ENCODE peak calls at places on chromosome 14, in seven cellular contexts. A, T, H, M, K, F and U are unnamed samples.

GRCh38 chr14:68418192-68419118 is 374.4 kb downstream of the ZFP36L1 start:
- DNase-seq in T (no peak), A (no peak), H (no peak), M (no peak), F (no peak), K (no peak), U (no peak)

GRCh38 chr14:60654303-60654925 is 5.1 kb upstream of the SIX1 start:
- DNase-seq in M (no peak), T (no peak), H (no peak), K (no peak), A (no peak), F (peak), U (no peak)

GRCh38 chr14:94303111-94303510 is 10.0 kb upstream of the SERPINA10 start:
- DNase-seq in H (no peak), T (no peak), F (no peak), M (no peak), A (no peak), K (no peak), U (no peak)

GRCh38 chr14:87630808-87631207 is 362.2 kb downstream of the GALC start:
- DNase-seq in M (no peak), A (no peak), F (no peak), K (no peak), H (no peak), T (no peak), U (no peak)

GRCh38 chr14:99690636-99691035 is 6.5 kb downstream of the CYP46A1 start:
- DNase-seq in A (no peak), M (no peak), H (no peak), F (no peak), K (no peak), T (no peak), U (no peak)

GRCh38 chr14:22848391-22849164 is 12.2 kb downstream of the MMP14 start:
- DNase-seq in M (peak), A (no peak), F (peak), H (peak), K (no peak), T (peak), U (no peak)

GRCh38 chr14:61860294-61860918 is 98.2 kb downstream of the SNAPC1 start:
- DNase-seq in A (peak), K (peak), H (no peak), F (peak), T (no peak), M (no peak), U (peak)

GRCh38 chr14:59187802-59188460 is 536 bp upstream of the DAAM1 start:
- DNase-seq in K (peak), H (no peak), T (no peak), A (peak), M (no peak), F (peak), U (no peak)

GRCh38 chr14:23861666-23862065 is 91.9 kb upstream of the DHRS4 start:
- DNase-seq in H (peak), M (no peak), T (no peak), K (peak), A (no peak), F (no peak), U (no peak)

GRCh38 chr14:66974397-66975025 is 214.7 kb upstream of the GARIN2 start:
- DNase-seq in F (peak), A (no peak), T (no peak), M (no peak), K (no peak), H (no peak), U (no peak)

GRCh38 chr14:96194657-96195431 is 9.8 kb upstream of the BDKRB2 start:
- DNase-seq in F (no peak), T (no peak), H (no peak), A (no peak), M (no peak), K (no peak), U (no peak)

GRCh38 chr14:54742492-54743350 is 159.9 kb downstream of the GCH1 start:
- DNase-seq in H (no peak), T (no peak), K (no peak), M (no peak), F (no peak), A (no peak), U (no peak)